ENCODE peak calls at places on chromosomes 12 and 14, in ten cellular contexts. D, V, F, W, T, J, M, I, A and X are unnamed samples.

GRCh38 chr14:101120636-101121398 is 217.3 kb upstream of the RTL1 start:
- DNase-seq in D (peak), V (peak), F (peak), W (peak), T (no peak), J (no peak), M (no peak), I (no peak), A (peak), X (no peak)

GRCh38 chr14:93683241-93683640 is 105.0 kb downstream of the PRIMA1 start:
- DNase-seq in D (no peak), V (no peak), F (no peak), W (no peak), T (no peak), J (no peak), M (peak), I (no peak), A (no peak), X (no peak)

GRCh38 chr14:90388437-90388836 is 8.4 kb upstream of the CALM1 start:
- DNase-seq in D (no peak), V (no peak), F (peak), W (no peak), T (no peak), J (no peak), M (peak), I (peak), A (no peak), X (no peak)

GRCh38 chr12:107385518-107385917 is 292.2 kb upstream of the CRY1 start:
- DNase-seq in D (no peak), V (no peak), F (peak), W (peak), T (no peak), J (no peak), M (peak), I (peak), A (no peak), X (no peak)

GRCh38 chr14:50475460-50475859 is 56.9 kb downstream of the MAP4K5 start:
- DNase-seq in D (no peak), V (no peak), F (no peak), W (no peak), T (no peak), J (no peak), M (peak), I (no peak), A (no peak), X (no peak)

GRCh38 chr12:130301577-130301976 is 36.1 kb upstream of the PIWIL1 start:
- DNase-seq in D (no peak), V (no peak), F (no peak), W (no peak), T (no peak), J (no peak), M (no peak), I (no peak), A (no peak), X (no peak)

GRCh38 chr12:115771065-115771464 is 506.4 kb downstream of the MED13L start:
- DNase-seq in D (no peak), V (no peak), F (no peak), W (peak), T (no peak), J (no peak), M (peak), I (peak), A (no peak), X (no peak)

GRCh38 chr12:42969357-42969756 is 379.8 kb upstream of the PRICKLE1 start:
- DNase-seq in D (no peak), V (peak), F (no peak), W (no peak), T (no peak), J (no peak), M (no peak), I (peak), A (peak), X (no peak)

GRCh38 chr12:129531004-129531403 is 372.8 kb downstream of the TMEM132D start:
- DNase-seq in D (no peak), V (no peak), F (no peak), W (no peak), T (no peak), J (no peak), M (no peak), I (no peak), A (no peak), X (no peak)

DNA sequence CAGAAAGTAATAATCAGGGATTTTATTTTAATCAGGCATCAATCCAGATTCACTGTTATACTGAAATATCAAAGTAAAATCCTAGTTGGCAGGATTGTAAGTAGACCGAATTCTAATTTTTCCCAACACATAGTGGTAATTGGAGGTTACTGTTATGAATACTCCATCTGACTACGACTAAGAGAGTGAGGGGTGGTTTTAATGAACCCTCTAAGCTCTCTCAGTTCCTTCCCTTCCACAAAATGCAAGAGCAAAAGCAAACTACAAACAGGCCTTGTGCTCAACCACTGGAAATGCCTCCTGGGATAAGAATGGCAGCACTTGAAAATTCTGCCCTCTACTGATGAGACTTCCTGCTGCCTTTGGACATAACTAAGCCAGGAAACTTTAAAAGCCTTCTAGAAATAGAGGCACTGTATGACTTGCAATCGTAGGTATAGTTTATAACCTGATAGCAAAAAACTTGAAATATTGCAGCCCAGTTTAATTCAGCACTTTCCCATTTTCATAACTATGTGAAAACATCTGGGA is 184.8 kb downstream of the SLC16A7 start:
- DNase-seq in D (no peak), V (no peak), F (peak), W (no peak), T (peak), J (no peak), M (peak), I (peak), A (no peak), X (no peak)
- TF ChIP-seq CTCF in D (no peak), V (peak), F (peak), W (no peak), T (peak), J (no peak), M (peak), I (peak), A (peak), X (peak)

GRCh38 chr12:102971227-102971626 is 13.8 kb downstream of the ASCL1 start:
- DNase-seq in D (no peak), V (no peak), F (no peak), W (no peak), T (no peak), J (no peak), M (no peak), I (no peak), A (no peak), X (no peak)

GRCh38 chr12:102980350-102980749 is 22.9 kb downstream of the ASCL1 start:
- DNase-seq in D (no peak), V (no peak), F (no peak), W (no peak), T (no peak), J (no peak), M (no peak), I (no peak), A (no peak), X (no peak)

GRCh38 chr12:102973583-102973982 is 16.1 kb downstream of the ASCL1 start:
- DNase-seq in D (no peak), V (no peak), F (no peak), W (no peak), T (no peak), J (no peak), M (no peak), I (no peak), A (no peak), X (no peak)

GRCh38 chr12:102978316-102978715 is 20.8 kb downstream of the ASCL1 start:
- DNase-seq in D (no peak), V (no peak), F (no peak), W (no peak), T (no peak), J (no peak), M (no peak), I (no peak), A (no peak), X (no peak)

DNA sequence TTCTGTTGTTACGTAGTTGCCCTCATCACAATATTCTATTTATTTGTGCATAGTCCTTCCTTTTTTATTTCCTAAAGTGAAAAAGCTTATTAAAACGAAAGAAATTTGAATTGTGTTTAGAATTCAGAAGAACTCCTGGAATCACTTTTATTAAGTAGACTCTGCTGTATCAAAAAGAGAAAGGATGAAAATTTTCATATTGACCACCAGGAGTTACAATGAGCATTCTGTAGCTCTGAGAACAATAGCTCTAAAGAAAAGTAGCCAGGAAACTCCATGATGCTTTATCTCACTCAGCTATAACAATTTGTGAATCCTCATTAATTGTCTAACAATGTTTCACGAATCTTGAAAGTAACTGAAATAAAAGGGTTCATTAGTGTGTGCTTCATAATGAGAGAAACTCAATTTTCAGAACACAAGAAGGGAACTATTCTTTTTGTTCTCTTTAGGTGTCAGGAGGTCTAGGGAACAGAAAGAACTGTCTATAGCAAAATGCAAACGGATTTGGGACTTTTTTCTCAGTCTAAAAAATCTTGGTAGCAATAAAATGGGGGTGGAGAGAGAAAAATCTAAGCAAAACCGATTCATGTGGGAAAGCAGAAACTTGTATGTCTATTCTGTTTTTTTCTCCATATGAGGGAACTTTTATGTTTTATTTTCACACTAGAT is 19.3 kb downstream of the ASCL1 start:
- DNase-seq in D (no peak), V (no peak), F (no peak), W (no peak), T (no peak), J (no peak), M (no peak), I (no peak), A (no peak), X (no peak)
- TF ChIP-seq CTCF in D (no peak), V (no peak), F (no peak), W (no peak), T (no peak), J (no peak), M (no peak), I (no peak), A (no peak), X (no peak)

GRCh38 chr12:11891350-11892064 is 179.2 kb upstream of the BCL2L14 start:
- DNase-seq in D (no peak), V (peak), F (no peak), W (no peak), T (no peak), J (no peak), M (no peak), I (peak), A (peak), X (no peak)

GRCh38 chr12:11895421-11896064 is 175.2 kb upstream of the BCL2L14 start:
- DNase-seq in D (no peak), V (no peak), F (no peak), W (no peak), T (no peak), J (no peak), M (no peak), I (no peak), A (no peak), X (no peak)

GRCh38 chr12:11893998-11894397 is 176.7 kb upstream of the BCL2L14 start:
- DNase-seq in D (no peak), V (no peak), F (no peak), W (no peak), T (no peak), J (no peak), M (no peak), I (no peak), A (no peak), X (no peak)

GRCh38 chr12:11894890-11895289 is 175.8 kb upstream of the BCL2L14 start:
- DNase-seq in D (no peak), V (no peak), F (no peak), W (no peak), T (no peak), J (no peak), M (no peak), I (no peak), A (no peak), X (no peak)

GRCh38 chr12:11892065-11892391 is 178.7 kb upstream of the BCL2L14 start:
- DNase-seq in D (no peak), V (no peak), F (no peak), W (no peak), T (no peak), J (no peak), M (no peak), I (no peak), A (no peak), X (no peak)
- TF ChIP-seq CTCF in D (no peak), V (peak), F (peak), W (no peak), T (peak), J (no peak), M (peak), I (peak), A (peak), X (no peak)

GRCh38 chr12:14880890-14881453 is 4.7 kb downstream of the MGP start:
- DNase-seq in D (no peak), V (no peak), F (no peak), W (no peak), T (no peak), J (no peak), M (no peak), I (no peak), A (no peak), X (no peak)

GRCh38 chr12:14885718-14886201 is at the start of gene MGP:
- DNase-seq in D (no peak), V (no peak), F (peak), W (peak), T (peak), J (no peak), M (no peak), I (peak), A (peak), X (no peak)

GRCh38 chr12:14883663-14884062 is 2.0 kb downstream of the MGP start:
- DNase-seq in D (no peak), V (no peak), F (no peak), W (no peak), T (no peak), J (no peak), M (no peak), I (peak), A (no peak), X (no peak)

GRCh38 chr12:14884458-14884878 is 1.2 kb downstream of the MGP start:
- DNase-seq in D (peak), V (peak), F (peak), W (peak), T (peak), J (peak), M (peak), I (peak), A (peak), X (peak)

GRCh38 chr12:14886271-14886670 is 617 bp upstream of the MGP start:
- DNase-seq in D (no peak), V (no peak), F (no peak), W (no peak), T (no peak), J (no peak), M (peak), I (no peak), A (no peak), X (no peak)
- TF ChIP-seq CTCF in D (no peak), V (no peak), F (no peak), W (no peak), T (no peak), J (no peak), M (no peak), I (no peak), A (no peak), X (no peak)

DNA sequence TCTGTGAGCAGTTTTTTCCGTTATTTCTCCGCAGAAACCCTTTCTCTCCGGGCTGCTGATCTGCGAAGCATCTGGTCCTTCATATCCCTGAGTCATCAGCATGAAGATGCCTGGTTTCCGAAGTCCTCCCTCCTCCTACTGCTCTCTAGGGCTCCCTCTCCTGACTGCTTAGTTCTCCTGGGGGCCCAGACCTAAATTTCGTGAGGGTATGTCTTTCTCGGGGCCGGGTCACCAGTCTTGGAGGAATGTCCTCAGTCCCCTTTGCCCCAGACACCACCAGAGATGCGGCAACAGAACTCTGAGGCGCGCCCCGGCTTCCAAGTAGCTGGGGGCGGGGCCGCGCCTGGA is 622 bp upstream of the BICDL1 start:
- DNase-seq in D (no peak), V (no peak), F (peak), W (no peak), T (no peak), J (no peak), M (peak), I (peak), A (no peak), X (no peak)
- TF ChIP-seq CTCF in D (no peak), V (no peak), F (peak), W (no peak), T (peak), J (peak), M (peak), I (peak), A (no peak), X (peak)

DNA sequence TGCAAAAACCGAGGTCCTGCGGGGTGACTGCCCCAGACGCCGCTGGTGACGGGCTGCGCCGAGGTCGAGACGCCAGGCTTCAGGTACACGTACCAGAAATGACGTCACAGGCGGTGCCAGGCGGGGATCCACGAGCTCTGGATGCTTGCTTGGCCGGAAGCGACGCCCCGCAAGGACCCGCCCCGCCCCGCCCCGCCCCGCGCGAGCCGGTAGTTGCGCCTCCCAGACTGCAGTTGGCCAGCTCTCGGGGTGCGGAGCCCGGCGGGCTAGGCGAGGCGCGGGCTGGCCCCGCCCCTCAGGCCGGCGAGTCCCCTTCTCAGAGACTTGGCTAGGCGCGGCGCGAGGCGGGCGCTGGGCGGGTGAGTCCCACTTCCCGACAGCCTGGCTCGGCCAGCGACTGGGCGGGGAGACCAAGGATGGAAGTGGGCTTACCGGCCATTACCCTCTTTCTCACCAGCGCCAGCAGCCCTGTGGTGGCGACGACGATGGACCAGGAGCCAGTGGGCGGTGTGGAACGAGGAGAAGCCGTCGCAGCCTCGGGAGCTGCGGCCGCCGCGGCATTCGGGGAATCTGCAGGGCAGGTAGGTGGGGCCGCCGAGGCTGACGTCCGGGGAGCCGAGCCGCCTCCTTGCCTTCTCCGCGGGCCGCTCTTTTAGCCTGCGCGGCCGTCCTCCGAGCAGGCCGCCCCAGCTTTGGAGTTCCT is at the start of gene FAM177A1:
- DNase-seq in D (peak), V (peak), F (peak), W (peak), T (peak), J (peak), M (peak), I (peak), A (peak), X (peak)
- TF ChIP-seq CTCF in D (no peak), V (no peak), F (no peak), W (no peak), T (no peak), J (no peak), M (no peak), I (no peak), A (no peak), X (no peak)